ENCODE peak calls at places on chromosome 15, in five cellular contexts. S is NCI-H1436, P is GM12878, I is M059J, Q is astrocyte of the spinal cord. Z is an unnamed sample.

GRCh38 chr15:54941417-54941816 is 255.3 kb downstream of the RSL24D1 start:
- DNase-seq in Q (no peak), P (no peak), S (no peak), I (no peak), Z (peak; percentile 16)

GRCh38 chr15:63156708-63157065 is 590 bp downstream of the RPS27L start:
- DNase-seq in Q (peak; percentile 48), P (no peak), S (no peak), I (peak; percentile 62), Z (no peak)

GRCh38 chr15:78808550-78808949 is 2.7 kb downstream of the ADAMTS7 start:
- DNase-seq in I (no peak), P (no peak), S (no peak), Q (peak; percentile 27), Z (peak; percentile 55)

GRCh38 chr15:64678126-64678819 is 97.1 kb downstream of the RBPMS2 start:
- DNase-seq in I (peak; percentile 62), P (no peak), Q (no peak), S (no peak), Z (no peak)

GRCh38 chr15:90101130-90101968 is 919 bp downstream of the IDH2 start:
- DNase-seq in S (no peak), P (no peak), I (no peak), Q (no peak), Z (no peak)

GRCh38 chr15:50066202-50066601 is 52.8 kb downstream of the ATP8B4 start:
- DNase-seq in I (peak; percentile 92), P (no peak), Q (peak; percentile 29), S (no peak), Z (peak; percentile 53)

GRCh38 chr15:28208583-28208982 is 109.5 kb upstream of the OCA2 start:
- DNase-seq in P (no peak), S (no peak), I (no peak), Q (no peak), Z (no peak)

GRCh38 chr15:73750951-73751350 is 2.2 kb downstream of the INSYN1 start:
- DNase-seq in P (no peak), I (no peak), Q (no peak), S (no peak), Z (no peak)

GRCh38 chr15:90970274-90970673 is 15.6 kb downstream of the RCCD1 start:
- DNase-seq in P (no peak), S (no peak), Q (no peak), I (no peak), Z (no peak)

GRCh38 chr15:55589297-55589696 is 1.2 kb upstream of the PYGO1 start:
- DNase-seq in S (no peak), I (no peak), Q (no peak), P (no peak), Z (no peak)

GRCh38 chr15:42024303-42024702 is 3.5 kb upstream of the PLA2G4E start:
- DNase-seq in Q (no peak), P (no peak), I (no peak), S (no peak), Z (no peak)

GRCh38 chr15:73239564-73240208 is 129.1 kb downstream of the HCN4 start:
- DNase-seq in I (peak; percentile 11), S (no peak), Q (no peak), P (no peak), Z (peak; percentile 28)

GRCh38 chr15:72057548-72058091 is 60.3 kb downstream of the MYO9A start:
- DNase-seq in Q (no peak), P (no peak), I (no peak), S (no peak), Z (no peak)

GRCh38 chr15:62874933-62875625 is 167.5 kb upstream of the TPM1 start:
- DNase-seq in I (no peak), Q (no peak), P (no peak), S (no peak), Z (no peak)

GRCh38 chr15:71448688-71449114 is 333.4 kb downstream of the THSD4 start:
- DNase-seq in P (no peak), Q (peak; percentile 74), I (peak; percentile 69), S (peak; percentile 44), Z (peak; percentile 71)

GRCh38 chr15:61034793-61035710 is 194.1 kb downstream of the RORA start:
- DNase-seq in Q (peak; percentile 82), I (peak; percentile 8), S (no peak), P (no peak), Z (no peak)

GRCh38 chr15:62722237-62722636 is 320.3 kb upstream of the TPM1 start:
- DNase-seq in S (no peak), I (no peak), Q (no peak), P (no peak), Z (no peak)

GRCh38 chr15:78708713-78709112 is 67.7 kb upstream of the CHRNB4 start:
- DNase-seq in I (no peak), Q (no peak), S (no peak), P (no peak), Z (no peak)

GRCh38 chr15:88440021-88440420 is 27.2 kb downstream of the MRPL46 start:
- DNase-seq in I (peak; percentile 78), P (no peak), Q (peak; percentile 71), S (no peak), Z (peak; percentile 91)

Z was measured in HT1080.